ENCODE peak calls at places on chromosomes 3 and 15, in four cellular contexts. P, E, U and C are unnamed samples.

GRCh38 chr3:88113311-88114162 is 36.2 kb upstream of the C3orf38 start:
- DNase-seq in P (peak; percentile 14), E (peak; percentile 74), U (peak; percentile 47), C (no peak)

GRCh38 chr3:115857518-115858136 is 234.3 kb downstream of the GAP43 start:
- DNase-seq in P (no peak), E (no peak), U (no peak), C (no peak)

GRCh38 chr3:8970971-8971589 is 7.8 kb upstream of the RAD18 start:
- DNase-seq in P (no peak), E (peak; percentile 45), U (peak; percentile 43), C (no peak)

GRCh38 chr15:73273181-73274002 is 95.4 kb downstream of the HCN4 start:
- DNase-seq in P (no peak), E (peak; percentile 57), U (peak; percentile 34), C (no peak)

GRCh38 chr3:81581966-81582599 is 179.4 kb downstream of the GBE1 start:
- DNase-seq in P (no peak), E (peak; percentile 47), U (no peak), C (no peak)

GRCh38 chr3:78497692-78498091 is 1270.1 kb downstream of the ROBO1 start:
- DNase-seq in P (no peak), E (no peak), U (no peak), C (no peak)

GRCh38 chr15:67178569-67179210 is 75.8 kb downstream of the AAGAB start:
- DNase-seq in P (no peak), E (peak; percentile 98), U (no peak), C (no peak)

GRCh38 chr3:149813367-149814281 is 609 bp downstream of the RNF13 start:
- DNase-seq in P (no peak), E (peak; percentile 42), U (no peak), C (no peak)

GRCh38 chr3:125098929-125099328 is 43.1 kb upstream of the HEG1 start:
- DNase-seq in P (no peak), E (no peak), U (no peak), C (no peak)

GRCh38 chr3:125146601-125147490 is 65.7 kb downstream of the SLC12A8 start:
- DNase-seq in P (no peak), E (no peak), U (peak; percentile 51), C (peak; percentile 78)

GRCh38 chr3:111338059-111338698 is 203.8 kb upstream of the CD96 start:
- DNase-seq in P (no peak), E (peak; percentile 85), U (peak; percentile 6), C (no peak)

GRCh38 chr3:48430359-48431101 is 644 bp upstream of the PLXNB1 start:
- DNase-seq in P (no peak), E (no peak), U (no peak), C (peak; percentile 41)

GRCh38 chr3:160616721-160617120 is 51.4 kb upstream of the KPNA4 start:
- DNase-seq in P (no peak), E (peak; percentile 63), U (no peak), C (no peak)

DNA sequence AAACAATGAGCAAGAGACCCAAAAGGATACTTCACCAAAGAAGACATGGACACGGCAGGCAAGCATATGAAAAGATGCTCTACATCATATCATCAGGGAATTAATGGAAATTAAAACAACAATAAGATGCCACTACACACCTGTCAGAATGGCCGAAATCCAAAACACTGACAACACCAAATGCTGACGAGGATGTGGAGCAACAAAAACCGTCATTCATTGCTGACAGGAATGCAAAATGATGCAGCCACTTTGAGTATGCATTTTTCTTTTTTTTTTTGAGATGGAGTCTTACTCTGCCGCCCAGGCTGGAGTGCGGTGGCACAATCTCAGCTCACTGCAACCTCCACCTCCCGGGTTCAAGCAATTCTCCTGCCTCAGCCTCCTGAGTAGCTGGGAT is 19.0 kb downstream of the EDC3 start:
- DNase-seq in P (no peak), E (no peak), U (no peak), C (no peak)
- TF ChIP-seq CTCF in P (no peak), E (no peak), U (no peak), C (no peak)

DNA sequence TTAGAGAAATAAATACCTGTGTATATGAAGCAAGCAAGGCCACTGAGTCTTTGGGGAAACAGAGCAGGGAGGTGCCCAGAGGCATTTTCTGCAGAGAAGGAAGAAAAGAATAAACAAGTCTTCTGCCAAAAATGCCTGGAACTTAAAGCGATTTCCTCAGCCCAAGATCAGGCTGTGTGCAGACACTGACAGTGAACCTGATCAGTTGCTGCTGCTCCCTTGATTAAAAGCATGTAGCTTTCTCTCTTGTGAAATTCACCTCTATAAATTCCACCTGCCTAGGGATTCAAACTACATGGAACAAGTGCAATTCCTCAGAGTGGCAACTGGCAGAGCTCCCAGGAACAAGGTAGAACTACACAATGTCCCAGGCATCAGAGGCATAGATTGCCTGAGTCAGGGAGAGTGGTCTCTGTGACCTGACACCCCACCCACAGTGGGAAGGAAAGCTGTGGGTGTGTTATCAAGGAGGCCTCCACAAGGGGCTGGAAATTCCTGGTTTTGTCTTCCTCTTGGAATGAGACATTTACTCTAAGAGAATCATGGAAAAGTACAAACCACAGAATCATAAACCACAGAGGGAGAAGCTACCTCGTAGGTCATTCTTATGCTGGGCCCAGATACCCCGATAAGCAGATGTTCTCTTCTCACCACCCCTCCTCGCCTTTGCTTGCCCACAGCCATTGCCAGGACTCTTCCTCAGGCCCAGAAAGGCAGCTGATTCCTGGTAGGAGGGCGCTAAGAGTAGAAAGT is 1.8 kb upstream of the ZBTB38 start:
- DNase-seq in P (no peak), E (peak; percentile 92), U (peak; percentile 22), C (no peak)
- TF ChIP-seq CTCF in P (no peak), E (peak; percentile 41), U (no peak), C (no peak)

DNA sequence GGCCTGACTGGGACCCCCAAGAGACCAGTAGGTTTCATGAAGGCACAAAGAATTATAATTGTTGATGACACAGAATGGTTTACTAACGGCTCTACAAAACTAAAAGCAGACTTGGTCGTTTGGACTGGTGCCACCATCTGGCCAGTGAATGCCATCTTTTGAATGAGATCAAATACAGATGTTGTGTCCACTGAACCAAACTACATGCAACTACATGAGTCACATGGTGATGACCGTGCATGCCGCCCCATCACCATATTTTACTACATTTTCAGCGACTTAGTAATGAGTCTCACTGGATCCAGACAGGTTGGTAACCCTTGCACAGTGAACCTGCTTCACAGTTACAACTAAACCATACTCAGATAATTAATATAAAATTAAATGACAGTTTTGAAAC is 803.3 kb downstream of the DIPK2A start:
- DNase-seq in P (no peak), E (no peak), U (no peak), C (no peak)
- TF ChIP-seq CTCF in P (no peak), E (no peak), U (no peak), C (no peak)

GRCh38 chr3:154095832-154096421 is 25.3 kb upstream of the ARHGEF26 start:
- DNase-seq in P (no peak), E (peak; percentile 20), U (no peak), C (no peak)
- TF ChIP-seq CTCF in P (peak; percentile 46), E (peak; percentile 53), U (no peak), C (peak; percentile 19)

GRCh38 chr15:74490339-74490689 is 29.4 kb upstream of the UBL7 start:
- DNase-seq in P (no peak), E (no peak), U (no peak), C (no peak)

GRCh38 chr15:74489518-74490338 is 28.8 kb upstream of the UBL7 start:
- DNase-seq in P (no peak), E (peak; percentile 21), U (peak; percentile 18), C (peak; percentile 51)
- TF ChIP-seq CTCF in P (peak; percentile 59), E (peak; percentile 79), U (peak; percentile 66), C (peak; percentile 76)

DNA sequence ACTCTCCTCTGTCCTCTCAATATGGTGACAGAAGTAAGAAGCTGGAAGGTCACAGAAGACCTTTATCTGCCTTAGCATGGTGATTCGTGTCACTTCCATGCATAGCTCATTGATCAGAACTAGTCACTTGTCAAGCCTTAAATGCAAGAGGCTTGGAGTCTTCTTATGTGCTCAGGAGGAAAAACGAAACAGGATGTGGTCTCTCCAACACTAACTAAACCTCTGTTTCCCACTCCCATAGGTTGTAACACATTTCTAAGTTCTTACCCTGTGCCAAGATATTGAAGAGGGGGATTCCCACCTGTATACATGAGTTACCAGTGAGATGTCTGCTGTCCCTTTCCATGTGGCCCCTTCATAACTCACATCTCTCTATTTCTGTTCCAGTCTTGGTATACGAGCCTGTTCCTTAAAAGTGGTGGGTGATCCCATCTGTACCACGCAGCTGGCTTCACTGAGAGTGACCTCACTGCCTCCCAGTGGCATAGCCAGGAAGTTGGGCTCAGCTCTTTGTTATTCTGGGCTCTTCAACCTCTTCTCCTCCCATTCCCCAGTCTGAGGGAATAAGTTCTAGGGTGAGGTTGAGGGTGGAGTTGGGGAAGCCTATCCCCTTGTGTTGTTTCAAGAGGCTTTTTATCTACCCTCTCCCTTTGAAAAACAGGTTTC is 203.2 kb upstream of the PPP2R3A start:
- DNase-seq in P (no peak), E (no peak), U (no peak), C (no peak)
- TF ChIP-seq CTCF in P (no peak), E (no peak), U (no peak), C (no peak)

DNA sequence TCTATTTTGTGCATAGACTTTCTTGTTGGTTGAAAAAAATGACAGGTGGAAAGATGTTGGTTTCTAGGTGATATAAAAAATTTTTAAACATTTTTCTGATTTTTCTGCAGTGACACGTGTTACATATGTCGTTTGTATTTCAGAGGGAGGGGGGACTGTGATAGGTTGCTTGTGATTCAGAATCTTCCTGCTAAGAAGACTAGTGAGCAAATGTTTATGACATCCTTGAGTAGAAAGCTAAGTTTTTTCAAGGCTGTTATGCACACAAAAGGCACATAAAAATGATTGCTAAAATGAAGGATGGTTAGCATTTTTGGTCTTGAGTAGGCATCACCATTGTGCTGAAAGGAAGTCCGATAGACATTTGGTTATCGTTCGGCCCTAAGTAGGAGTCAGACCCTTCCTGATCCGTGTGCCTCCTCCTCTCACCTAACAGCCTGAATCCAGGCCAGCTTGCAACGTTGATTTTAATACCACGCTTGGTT is 1.5 kb downstream of the ZNF639 start:
- DNase-seq in P (no peak), E (peak; percentile 40), U (no peak), C (no peak)
- TF ChIP-seq CTCF in P (no peak), E (no peak), U (no peak), C (no peak)

GRCh38 chr3:42830437-42831320 is 21.4 kb downstream of the ACKR2 start:
- DNase-seq in P (no peak), E (no peak), U (no peak), C (no peak)
- TF ChIP-seq CTCF in P (peak; percentile 28), E (peak; percentile 32), U (peak; percentile 50), C (no peak)